ENCODE peak calls at places on chromosomes 2 and 18, in nine cellular contexts. M, W, C, B, X, Z, V, O and I are unnamed samples.

GRCh38 chr18:47883771-47884413 is 46.6 kb downstream of the SMAD2 start:
- DNase-seq in V (peak), M (no peak), X (no peak), B (no peak), W (no peak), Z (no peak), C (no peak), O (no peak), I (no peak)

GRCh38 chr2:52054824-52055223 is 1022.9 kb upstream of the NRXN1 start:
- DNase-seq in V (no peak), B (no peak), X (no peak), M (no peak), C (no peak), O (no peak), W (no peak), Z (no peak), I (no peak)

GRCh38 chr18:48410095-48410920 is 1.1 kb upstream of the ZBTB7C start:
- DNase-seq in X (peak), O (peak), C (peak), B (peak), Z (peak), V (peak), M (peak), W (peak), I (no peak)

GRCh38 chr18:77084757-77085035 is 47.9 kb downstream of the MBP start:
- DNase-seq in X (no peak), W (no peak), O (no peak), B (no peak), V (no peak), Z (no peak), M (no peak), C (no peak), I (no peak)

GRCh38 chr18:21115519-21116411 is 4.2 kb upstream of the ROCK1 start:
- DNase-seq in B (no peak), Z (peak), M (no peak), V (peak), C (no peak), X (peak), W (no peak), O (no peak), I (no peak)

GRCh38 chr2:181290182-181290581 is 167.0 kb upstream of the ITGA4 start:
- DNase-seq in X (no peak), C (no peak), M (no peak), W (no peak), Z (no peak), O (no peak), V (no peak), B (no peak), I (no peak)

GRCh38 chr2:138846216-138846821 is 66.1 kb upstream of the NXPH2 start:
- DNase-seq in B (peak), W (no peak), V (peak), O (no peak), C (no peak), Z (peak), X (no peak), M (no peak), I (no peak)

GRCh38 chr2:42918671-42919335 is 126.4 kb upstream of the HAAO start:
- DNase-seq in B (no peak), V (no peak), M (peak), Z (no peak), X (no peak), C (no peak), W (no peak), O (no peak), I (no peak)

GRCh38 chr2:88188741-88189140 is 18.6 kb downstream of the THNSL2 start:
- DNase-seq in O (peak), V (peak), X (no peak), W (no peak), B (no peak), Z (no peak), C (no peak), M (no peak), I (no peak)

GRCh38 chr2:241499146-241499965 is 9.0 kb downstream of the STK25 start:
- DNase-seq in C (no peak), W (no peak), V (no peak), O (no peak), Z (no peak), B (no peak), M (no peak), X (no peak), I (no peak)

GRCh38 chr2:185567940-185568339 is 170.7 kb upstream of the FSIP2 start:
- DNase-seq in B (no peak), X (no peak), C (no peak), Z (no peak), O (no peak), W (no peak), M (no peak), V (no peak), I (no peak)

GRCh38 chr2:100976634-100977391 is 25.3 kb upstream of the RPL31 start:
- DNase-seq in B (no peak), W (no peak), O (no peak), Z (peak), V (no peak), C (no peak), X (peak), M (peak), I (no peak)

GRCh38 chr2:229416116-229416694 is 145.1 kb upstream of the PID1 start:
- DNase-seq in X (peak), V (peak), B (no peak), C (no peak), O (peak), W (peak), M (peak), Z (no peak), I (no peak)

GRCh38 chr2:168450752-168451151 is 5.3 kb upstream of the CERS6 start:
- DNase-seq in V (no peak), Z (no peak), M (no peak), B (no peak), C (no peak), X (no peak), O (no peak), W (no peak), I (no peak)

GRCh38 chr2:146370821-146371220 is 1474.0 kb upstream of the ACVR2A start:
- DNase-seq in C (no peak), W (no peak), B (no peak), X (no peak), M (no peak), O (no peak), V (no peak), Z (no peak), I (no peak)

GRCh38 chr2:7418343-7418742 is 501.1 kb downstream of the RNF144A start:
- DNase-seq in V (no peak), W (no peak), O (no peak), Z (no peak), M (no peak), B (no peak), C (no peak), X (no peak), I (no peak)

GRCh38 chr18:48777026-48777736 is 173.6 kb downstream of the SMAD7 start:
- DNase-seq in O (peak), W (peak), V (peak), X (peak), Z (peak), C (peak), M (peak), B (peak), I (peak)

GRCh38 chr2:120958623-120959366 is 223.1 kb downstream of the GLI2 start:
- DNase-seq in Z (no peak), W (no peak), M (no peak), V (no peak), X (no peak), B (no peak), O (no peak), C (no peak), I (no peak)

GRCh38 chr2:240590681-240591111 is 4.2 kb downstream of the CAPN10 start:
- DNase-seq in B (no peak), Z (no peak), X (peak), M (peak), W (peak), O (no peak), C (no peak), V (no peak), I (no peak)

GRCh38 chr18:77012751-77013550 is 119.6 kb downstream of the MBP start:
- DNase-seq in X (no peak), O (no peak), B (no peak), M (no peak), V (no peak), W (no peak), Z (no peak), C (no peak), I (no peak)

GRCh38 chr2:45554073-45554742 is 56.9 kb downstream of the SRBD1 start:
- DNase-seq in X (no peak), M (no peak), C (no peak), O (no peak), V (peak), W (no peak), Z (no peak), B (no peak), I (no peak)

GRCh38 chr2:108895188-108895587 is 93.8 kb downstream of the EDAR start:
- DNase-seq in Z (no peak), M (no peak), V (no peak), C (no peak), B (no peak), X (no peak), W (no peak), O (no peak), I (no peak)

GRCh38 chr18:14086459-14087231 is 45.6 kb downstream of the ZNF519 start:
- DNase-seq in M (no peak), W (no peak), B (peak), C (no peak), O (peak), X (no peak), V (peak), Z (peak), I (no peak)

GRCh38 chr2:55585451-55586079 is 31.9 kb downstream of the PPP4R3B start:
- DNase-seq in B (no peak), W (no peak), O (no peak), Z (no peak), M (no peak), C (no peak), V (peak), X (no peak), I (no peak)

GRCh38 chr18:52312321-52312720 is 27.7 kb upstream of the DCC start:
- DNase-seq in B (no peak), W (no peak), M (no peak), O (no peak), Z (no peak), C (no peak), X (no peak), V (no peak), I (no peak)

GRCh38 chr18:60812921-60813320 is 440.3 kb upstream of the MC4R start:
- DNase-seq in Z (no peak), O (no peak), B (no peak), M (no peak), X (no peak), V (no peak), C (no peak), W (no peak), I (no peak)

GRCh38 chr2:24613154-24613814 is 122.2 kb downstream of the NCOA1 start:
- DNase-seq in Z (peak), V (peak), O (no peak), M (no peak), X (no peak), B (no peak), C (no peak), W (no peak), I (no peak)

GRCh38 chr18:34767601-34768027 is 57.5 kb downstream of the DTNA start:
- DNase-seq in O (no peak), W (no peak), M (no peak), V (peak), B (no peak), C (no peak), X (no peak), Z (no peak), I (no peak)

GRCh38 chr2:127398239-127398590 is 10.4 kb upstream of the MAP3K2 start:
- DNase-seq in C (no peak), B (peak), W (peak), V (peak), M (peak), Z (no peak), O (no peak), X (peak), I (no peak)

GRCh38 chr2:128198666-128199065 is 107.7 kb downstream of the UGGT1 start:
- DNase-seq in W (no peak), X (no peak), O (peak), Z (peak), C (no peak), V (peak), B (no peak), M (no peak), I (no peak)

GRCh38 chr2:873027-873426 is 77.6 kb upstream of the SNTG2 start:
- DNase-seq in V (no peak), C (no peak), X (no peak), Z (no peak), O (no peak), B (no peak), M (no peak), W (no peak), I (no peak)

GRCh38 chr2:155485141-155485842 is 786.8 kb downstream of the KCNJ3 start:
- DNase-seq in B (no peak), W (no peak), C (no peak), Z (no peak), V (no peak), O (no peak), M (no peak), X (no peak), I (no peak)

GRCh38 chr2:178589337-178589736 is 109.1 kb downstream of the PLEKHA3 start:
- DNase-seq in M (no peak), V (no peak), X (no peak), C (no peak), B (no peak), O (no peak), Z (no peak), W (no peak), I (no peak)
- H3K27ac ChIP-seq in M (no peak), V (no peak), X (no peak), C (no peak), B (no peak), O (no peak), Z (peak), W (no peak), I (no peak)

DNA sequence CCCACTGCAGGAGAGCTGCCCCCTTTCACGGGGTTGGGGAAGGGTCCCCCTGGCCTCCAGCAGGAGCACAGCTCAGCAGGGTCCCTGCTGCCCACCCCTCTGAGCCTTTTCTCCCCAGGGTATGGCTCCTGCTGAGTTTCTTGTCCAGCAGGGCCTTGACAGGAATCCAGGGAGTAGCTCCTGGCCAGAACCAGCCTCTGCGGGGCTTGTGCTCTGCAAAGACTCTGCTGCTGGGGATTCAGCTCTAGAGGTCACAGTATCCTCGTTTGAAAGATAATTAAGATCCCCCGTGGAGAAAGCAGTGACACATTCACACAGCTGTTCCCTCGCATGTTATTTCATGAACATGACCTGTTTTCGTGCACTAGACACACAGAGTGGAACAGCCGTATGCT is 21.2 kb downstream of the FOSL2 start:
- DNase-seq in C (no peak), B (no peak), O (no peak), M (no peak), X (no peak), Z (no peak), V (no peak), W (no peak), I (no peak)
- H3K27ac ChIP-seq in C (no peak), B (peak), O (no peak), M (no peak), X (no peak), Z (no peak), V (no peak), W (no peak), I (no peak)

DNA sequence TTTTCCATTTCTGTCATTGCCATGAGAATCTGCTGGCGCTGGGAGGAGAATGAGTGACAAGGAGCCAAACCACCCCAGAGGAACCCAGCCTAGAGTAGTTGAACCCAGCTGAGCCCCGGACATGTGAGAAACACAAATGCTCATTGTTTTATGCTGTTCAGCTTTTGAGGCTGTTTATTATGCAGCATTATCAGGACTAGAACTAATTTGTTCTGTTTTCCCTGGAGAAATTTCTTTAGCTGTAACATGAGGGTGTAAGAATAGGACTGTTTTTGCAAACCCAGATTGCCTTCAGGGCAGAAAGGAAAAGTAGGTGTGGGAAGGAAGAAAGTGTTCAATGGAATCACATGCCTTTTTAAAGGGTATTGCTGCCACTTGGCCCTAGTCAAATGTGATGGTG is 28.5 kb upstream of the DOCK10 start:
- DNase-seq in O (peak), Z (no peak), X (no peak), B (no peak), W (no peak), M (no peak), C (no peak), V (no peak), I (no peak)
- H3K27ac ChIP-seq in O (peak), Z (no peak), X (no peak), B (no peak), W (no peak), M (no peak), C (no peak), V (no peak), I (no peak)

GRCh38 chr2:217918220-217919024 is 84.4 kb downstream of the TNS1 start:
- DNase-seq in M (peak), O (no peak), V (peak), W (no peak), C (no peak), B (peak), X (no peak), Z (no peak), I (no peak)

GRCh38 chr2:217915706-217916105 is 87.1 kb downstream of the TNS1 start:
- DNase-seq in M (peak), Z (no peak), O (no peak), C (no peak), X (no peak), V (no peak), W (no peak), B (no peak), I (no peak)

GRCh38 chr2:217919204-217919603 is 83.6 kb downstream of the TNS1 start:
- DNase-seq in Z (no peak), M (no peak), X (no peak), V (no peak), B (no peak), O (no peak), C (no peak), W (no peak), I (no peak)

GRCh38 chr2:217914878-217915277 is 87.9 kb downstream of the TNS1 start:
- DNase-seq in Z (no peak), O (no peak), V (no peak), M (no peak), W (no peak), X (no peak), C (no peak), B (no peak), I (no peak)

DNA sequence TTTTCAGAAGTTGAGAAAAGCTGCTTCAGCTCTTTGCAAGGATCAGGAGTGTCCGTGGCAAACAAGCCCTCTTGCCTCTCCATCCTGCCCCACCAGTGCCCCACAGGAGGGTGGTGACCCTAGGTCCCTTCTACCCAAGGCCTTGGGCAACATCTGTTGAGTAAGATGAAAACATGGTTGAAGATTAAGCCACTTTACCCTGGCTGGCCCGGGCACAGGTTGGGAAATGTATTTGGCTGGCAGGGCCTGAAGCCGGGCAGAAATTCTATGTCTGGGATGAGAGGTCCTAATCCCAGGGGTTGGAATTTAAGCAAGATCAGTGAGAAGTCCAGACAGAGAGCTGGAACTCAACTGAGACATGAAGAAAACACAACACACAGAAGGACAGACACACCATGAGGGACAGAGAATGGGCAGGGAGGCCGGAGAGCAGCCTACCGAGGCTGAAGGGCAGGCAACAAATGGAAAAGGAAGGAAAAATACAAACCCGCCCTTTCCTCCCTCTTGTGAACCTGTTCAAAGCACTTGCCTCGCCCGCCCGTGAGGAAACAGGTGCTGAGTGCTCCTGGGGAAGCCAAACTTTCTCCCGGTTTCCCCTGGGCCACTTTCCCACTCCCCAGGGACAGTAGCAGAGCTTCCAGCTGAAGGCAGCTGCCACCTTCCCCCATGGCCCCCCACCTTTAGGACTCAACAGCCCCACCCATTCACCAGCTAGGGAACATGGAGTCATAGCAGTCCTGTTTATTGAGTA is 86.1 kb downstream of the TNS1 start:
- DNase-seq in W (no peak), C (no peak), O (no peak), Z (no peak), X (peak), M (peak), B (no peak), V (no peak), I (no peak)
- H3K27ac ChIP-seq in W (peak), C (no peak), O (no peak), Z (no peak), X (peak), M (peak), B (peak), V (no peak), I (no peak)

DNA sequence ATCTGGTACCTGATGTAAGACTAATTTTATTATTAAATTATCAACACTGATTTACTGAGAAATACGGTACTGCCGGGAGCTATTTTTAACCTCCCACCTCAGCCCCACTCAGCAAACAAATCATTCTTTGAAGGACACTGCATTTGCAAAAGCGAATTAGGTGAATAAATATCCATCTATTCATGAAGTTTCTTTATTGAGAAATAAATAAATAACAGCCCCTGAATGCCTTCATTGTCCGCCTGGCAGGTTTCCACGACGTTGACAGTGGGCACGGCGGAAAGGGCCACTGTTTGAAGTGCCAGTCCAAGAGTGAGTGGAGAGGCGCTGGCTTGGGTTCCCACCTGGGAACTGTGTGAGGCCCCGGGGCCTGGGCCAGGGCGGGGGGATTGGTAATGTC is 15.7 kb downstream of the C1QL2 start:
- DNase-seq in V (no peak), W (no peak), C (no peak), X (no peak), B (no peak), Z (no peak), M (no peak), O (peak), I (no peak)
- H3K27ac ChIP-seq in V (no peak), W (no peak), C (no peak), X (no peak), B (no peak), Z (no peak), M (no peak), O (no peak), I (no peak)

DNA sequence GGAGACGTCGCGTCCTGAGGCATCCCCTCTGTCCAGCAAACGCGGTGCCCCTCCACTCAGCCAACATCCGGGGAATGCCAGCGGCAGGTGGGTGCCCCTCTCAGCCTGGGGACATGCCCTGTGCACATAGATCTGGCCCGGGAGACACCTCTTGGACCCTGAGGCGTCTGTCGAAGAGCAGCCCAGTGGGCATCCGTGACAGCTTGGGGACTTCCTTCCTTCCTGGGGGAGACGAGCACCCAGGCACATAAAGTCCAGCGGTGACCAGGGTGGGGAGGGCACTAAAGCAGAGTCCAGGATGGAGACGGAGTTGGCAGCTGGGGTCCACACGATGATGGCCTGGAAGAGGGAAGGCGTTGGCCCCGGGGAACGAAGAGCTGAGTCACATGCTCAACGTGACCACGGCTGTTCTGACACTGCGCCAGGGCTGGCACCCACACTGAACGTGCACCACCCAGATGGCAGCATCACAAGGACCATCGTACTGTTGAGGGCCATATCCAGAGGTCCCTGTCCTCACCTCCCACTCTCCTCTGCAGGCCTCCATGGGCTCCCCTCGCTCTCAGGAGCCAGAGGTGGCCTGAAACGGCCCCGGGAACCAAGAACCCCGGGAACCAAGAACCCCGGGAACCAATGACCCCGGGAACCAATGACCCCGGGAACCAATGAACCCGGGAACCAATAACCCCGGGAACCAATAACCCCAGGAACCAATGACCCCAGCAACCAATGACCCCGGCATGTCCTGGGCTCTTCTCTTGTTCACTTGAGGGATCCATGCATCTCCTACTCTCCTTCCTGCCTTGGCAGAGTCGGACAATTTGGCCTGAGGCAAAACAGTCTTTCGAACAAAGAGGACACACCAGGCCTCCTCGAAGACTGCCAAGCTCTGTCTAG is 22.6 kb downstream of the HDAC4 start:
- DNase-seq in V (no peak), O (no peak), B (no peak), C (no peak), W (peak), M (peak), Z (no peak), X (no peak), I (no peak)
- H3K27ac ChIP-seq in V (no peak), O (no peak), B (no peak), C (no peak), W (no peak), M (no peak), Z (no peak), X (no peak), I (no peak)